ENCODE peak calls at places on chromosomes 7 and 10, in five cellular contexts. M is breast epithelium, X is prostate gland, O is HepG2, T is gastrocnemius medialis. F is an unnamed sample. For H3K36me3, the result is how much of the 10 kb centered on the place peaks cover.

GRCh38 chr10:81792729-81793128 is 82.3 kb upstream of the NRG3 start:
- DNase-seq in M (no peak), X (no peak), O (no peak), T (no peak), F (no peak)

GRCh38 chr7:50649259-50649885 is 84.2 kb upstream of the DDC start:
- DNase-seq in M (no peak), X (no peak), O (no peak), T (no peak), F (no peak)

GRCh38 chr10:7153750-7154149 is 257.1 kb downstream of the SFMBT2 start:
- DNase-seq in M (no peak), X (no peak), O (no peak), T (no peak), F (no peak)

GRCh38 chr10:78973901-78974408 is 94.8 kb upstream of the ZMIZ1 start:
- DNase-seq in M (peak), X (peak), O (peak), T (peak), F (peak)

GRCh38 chr10:91034042-91034441 is 113.2 kb upstream of the ANKRD1 start:
- DNase-seq in M (no peak), X (no peak), O (no peak), T (no peak), F (no peak)

GRCh38 chr10:25175527-25176420 is 973 bp downstream of the GPR158 start:
- DNase-seq in M (no peak), X (peak), O (no peak), T (no peak), F (no peak)

GRCh38 chr10:98513704-98514103 is 67.0 kb upstream of the HPS1 start:
- DNase-seq in M (no peak), X (no peak), O (no peak), T (no peak), F (no peak)

GRCh38 chr7:128389815-128390329 is 19.9 kb downstream of the IMPDH1 start:
- DNase-seq in M (no peak), X (no peak), O (no peak), T (no peak), F (no peak)

GRCh38 chr7:98617051-98617959 is at the start of gene NPTX2:
- DNase-seq in M (no peak), X (peak), O (no peak), T (peak), F (no peak)

DNA sequence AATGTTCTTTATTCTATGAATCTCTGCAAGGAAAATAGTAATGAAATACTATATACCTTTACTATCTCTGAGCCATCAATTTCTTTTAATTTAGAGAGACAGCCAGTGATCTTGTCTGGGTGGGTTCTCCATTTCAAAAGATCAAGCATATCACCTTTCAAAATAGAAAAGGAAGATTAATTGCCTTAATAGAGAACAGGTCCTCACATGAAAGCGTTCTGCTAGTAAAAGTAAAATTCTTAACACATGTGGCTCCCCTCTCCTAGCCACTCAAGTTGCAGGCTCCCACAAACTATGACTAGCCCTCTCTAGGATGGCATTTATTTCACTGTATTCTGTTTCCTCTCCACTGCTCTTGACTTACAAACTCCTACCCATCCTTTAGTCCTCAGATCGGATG is 310.1 kb upstream of the IMMP2L start:
- DNase-seq in M (no peak), X (no peak), O (no peak), T (no peak), F (no peak)
- TF ChIP-seq CTCF in M (no peak), X (no peak), O (no peak), T (no peak), F (no peak)

DNA sequence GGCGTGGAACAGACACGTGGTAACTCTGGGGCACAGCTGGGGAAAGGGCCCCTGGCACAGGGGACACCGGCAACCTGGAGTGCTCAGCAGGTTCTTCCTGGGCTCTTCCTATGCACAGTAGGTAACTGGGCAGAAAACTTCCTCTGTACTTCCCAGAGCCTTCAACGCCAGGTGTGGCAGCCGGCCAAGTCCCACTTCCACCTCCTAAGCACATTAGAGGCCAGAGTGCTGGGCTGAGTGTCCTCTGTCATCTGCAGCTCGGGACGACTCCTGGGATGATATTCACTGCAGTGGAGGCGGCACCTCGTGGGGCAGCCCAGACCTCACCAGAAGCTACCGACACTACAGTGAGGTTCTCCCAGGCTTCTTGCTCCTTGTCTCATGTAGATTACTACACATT is 114.5 kb downstream of the LARP4B start:
- DNase-seq in M (no peak), X (no peak), O (no peak), T (no peak), F (no peak)
- H3K36me3 ChIP-seq in M (under half), X (under half), O (under half), T (half or more), F (half or more)

GRCh38 chr7:1537631-1538412 is 7.3 kb downstream of the MAFK start:
- DNase-seq in M (peak), X (no peak), O (no peak), T (peak), F (peak)
- H3K27ac ChIP-seq in M (peak), X (peak), O (peak), T (peak), F (peak)

GRCh38 chr10:55551603-55552002 is 750.6 kb upstream of the PCDH15 start:
- DNase-seq in M (no peak), X (no peak), O (no peak), T (no peak), F (no peak)
- TF ChIP-seq CTCF in M (no peak), X (no peak), O (no peak), T (no peak), F (no peak)

DNA sequence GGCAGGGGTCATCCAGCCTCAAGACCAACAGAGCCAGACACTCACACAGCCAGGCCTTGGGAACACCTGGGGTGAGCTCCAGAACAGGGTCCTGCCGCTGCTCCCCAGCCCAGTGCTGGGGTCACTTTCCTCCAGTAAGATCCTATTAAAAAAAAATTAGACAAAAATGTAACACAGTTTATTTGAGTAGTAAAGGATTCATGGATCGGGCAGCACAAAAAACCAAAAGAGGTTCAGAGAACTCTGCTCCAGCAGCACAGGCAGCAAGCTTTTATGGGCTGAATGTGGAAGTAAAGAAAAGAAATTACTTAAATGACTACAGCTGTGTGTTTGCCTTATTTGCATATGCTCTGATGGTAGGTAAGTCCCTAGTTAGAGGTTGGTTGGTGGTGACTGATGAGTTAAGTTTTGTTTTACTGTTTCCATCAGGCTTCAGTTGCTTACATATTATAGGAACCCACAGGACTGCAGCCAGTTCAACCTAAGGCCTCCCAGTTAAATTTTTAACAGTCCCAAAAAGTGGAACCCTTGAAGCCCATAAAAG is 80.5 kb upstream of the FGFR2 start:
- DNase-seq in M (no peak), X (no peak), O (no peak), T (no peak), F (no peak)
- H3K36me3 ChIP-seq in M (under half), X (under half), O (under half), T (under half), F (under half)

GRCh38 chr10:3251172-3251571 is 78.6 kb upstream of the PITRM1 start:
- DNase-seq in M (no peak), X (no peak), O (no peak), T (no peak), F (no peak)
- H3K27ac ChIP-seq in M (no peak), X (no peak), O (no peak), T (no peak), F (no peak)

F was measured in right atrium auricular region.